ENCODE peak calls at places on chromosomes 13 and 19, in eight cellular contexts. K, F, S, T, C, O, V and P are unnamed samples.

GRCh38 chr19:32870154-32870573 is 597 bp upstream of the SLC7A9 start:
- DNase-seq in K (no peak), F (no peak), S (no peak), T (no peak), C (no peak), O (no peak), V (no peak), P (no peak)

GRCh38 chr13:68810660-68811059 is 1297.0 kb upstream of the ATXN8OS start:
- DNase-seq in K (no peak), F (no peak), S (no peak), T (no peak), C (no peak), O (no peak), V (peak), P (peak)

GRCh38 chr13:48975926-48976676 is 389 bp downstream of the FNDC3A start:
- DNase-seq in K (no peak), F (peak), S (peak), T (peak), C (peak), O (peak), V (peak), P (peak)

GRCh38 chr13:45396548-45397095 is 21.6 kb downstream of the SLC25A30 start:
- DNase-seq in K (no peak), F (no peak), S (peak), T (no peak), C (no peak), O (no peak), V (no peak), P (no peak)

GRCh38 chr13:27851049-27851448 is 58.8 kb downstream of the GSX1 start:
- DNase-seq in K (no peak), F (no peak), S (no peak), T (no peak), C (no peak), O (no peak), V (peak), P (no peak)

GRCh38 chr13:44309771-44310767 is 63.6 kb upstream of the SERP2 start:
- DNase-seq in K (no peak), F (no peak), S (peak), T (no peak), C (no peak), O (no peak), V (no peak), P (no peak)

GRCh38 chr19:4523306-4524110 is 5.2 kb upstream of the PLIN4 start:
- DNase-seq in K (no peak), F (peak), S (peak), T (peak), C (peak), O (no peak), V (peak), P (peak)

GRCh38 chr13:49791214-49791752 is 1.2 kb downstream of the KPNA3 start:
- DNase-seq in K (no peak), F (no peak), S (peak), T (peak), C (peak), O (peak), V (peak), P (peak)

GRCh38 chr13:97477824-97478223 is 43.9 kb downstream of the RAP2A start:
- DNase-seq in K (no peak), F (no peak), S (no peak), T (no peak), C (no peak), O (no peak), V (no peak), P (no peak)

GRCh38 chr19:15432018-15432494 is 13.3 kb upstream of the AKAP8L start:
- DNase-seq in K (no peak), F (peak), S (no peak), T (peak), C (no peak), O (no peak), V (no peak), P (peak)

GRCh38 chr19:38263696-38264485 is 482 bp upstream of the SPINT2 start:
- DNase-seq in K (no peak), F (peak), S (peak), T (peak), C (no peak), O (no peak), V (peak), P (peak)

GRCh38 chr13:26743971-26744370 is 16.6 kb downstream of the GPR12 start:
- DNase-seq in K (no peak), F (no peak), S (no peak), T (no peak), C (no peak), O (no peak), V (no peak), P (no peak)

GRCh38 chr19:574658-575526 is 2.5 kb downstream of the BSG start:
- DNase-seq in K (no peak), F (no peak), S (peak), T (no peak), C (no peak), O (no peak), V (peak), P (peak)

GRCh38 chr13:34076943-34077703 is 259.2 kb downstream of the RFC3 start:
- DNase-seq in K (peak), F (peak), S (peak), T (no peak), C (no peak), O (peak), V (peak), P (peak)